ENCODE peak calls at places on chromosomes 3 and 15, in eight cellular contexts. T is NCI-H187, O is iris pigment epithelial cell, W is A549, P is EL, A is fibroblast of mammary gland, G is SIG-M5, F is AG10803. B is an unnamed sample.

GRCh38 chr3:52845691-52846426 is 11.0 kb upstream of the MUSTN1 start:
- DNase-seq in P (no peak), F (no peak), G (no peak), T (no peak), W (no peak), O (no peak), A (no peak), B (no peak)

GRCh38 chr15:32790352-32790999 is 72.7 kb downstream of the GREM1 start:
- DNase-seq in T (no peak), O (peak; percentile 74), F (peak; percentile 75), G (no peak), P (peak; percentile 81), W (no peak), A (peak; percentile 45), B (no peak)

GRCh38 chr3:152556731-152557254 is 278.1 kb upstream of the P2RY1 start:
- DNase-seq in W (peak; percentile 24), F (peak; percentile 30), T (no peak), P (peak; percentile 44), A (peak; percentile 82), G (no peak), O (peak; percentile 92), B (no peak)

GRCh38 chr3:181313379-181313778 is 323.8 kb upstream of the DNAJC19 start:
- DNase-seq in G (no peak), P (no peak), W (no peak), A (no peak), F (no peak), T (peak; percentile 29), O (no peak), B (no peak)

GRCh38 chr3:195738274-195739044 is 17.7 kb downstream of the MUC20 start:
- DNase-seq in P (no peak), A (no peak), W (no peak), T (no peak), G (no peak), F (no peak), O (no peak), B (no peak)

GRCh38 chr3:94249491-94250079 is 186.7 kb downstream of the NSUN3 start:
- DNase-seq in W (peak; percentile 63), A (peak; percentile 78), T (peak; percentile 4), G (no peak), F (peak; percentile 80), O (peak; percentile 60), P (peak; percentile 61), B (peak; percentile 19)

GRCh38 chr3:178159691-178160090 is 376.5 kb upstream of the KCNMB2 start:
- DNase-seq in O (no peak), A (no peak), G (no peak), T (no peak), W (no peak), P (no peak), F (no peak), B (no peak)

GRCh38 chr15:82113116-82113715 is 67.4 kb upstream of the MEX3B start:
- DNase-seq in W (no peak), P (no peak), T (no peak), G (no peak), F (no peak), A (no peak), O (no peak), B (no peak)

B was measured in activated T-helper 9 cell treated with anti-CD3 and anti-CD28 coated beads, Interleukin-2, amount 50 U/mL, for 16 hours.